ENCODE peak calls at places on chromosome 11, in four cellular contexts. T is fibroblast of lung, C is GM23338, J is PC-9. N is an unnamed sample.
A peak's percentile ranks its signal among the peaks of the same experiment; 100 is the strongest.

GRCh38 chr11:131884461-131885073 is 514.2 kb downstream of the NTM start:
- DNase-seq in T (no peak), C (no peak), J (no peak), N (no peak)

GRCh38 chr11:28836285-28837081 is 728.3 kb downstream of the METTL15 start:
- DNase-seq in T (peak; percentile 69), C (no peak), J (peak; percentile 61), N (no peak)

GRCh38 chr11:128908391-128909246 is 17.5 kb downstream of the KCNJ5 start:
- DNase-seq in T (peak; percentile 85), C (no peak), J (peak; percentile 71), N (no peak)

GRCh38 chr11:121431820-121432526 is 20.1 kb upstream of the SORL1 start:
- DNase-seq in T (no peak), C (no peak), J (no peak), N (peak; percentile 26)

GRCh38 chr11:47143322-47143721 is 33.4 kb downstream of the ARFGAP2 start:
- DNase-seq in T (peak; percentile 88), C (no peak), J (peak; percentile 61), N (no peak)

GRCh38 chr11:129436573-129436972 is 60.9 kb downstream of the BARX2 start:
- DNase-seq in T (no peak), C (no peak), J (no peak), N (peak; percentile 33)

GRCh38 chr11:47213985-47214564 is 699 bp upstream of the DDB2 start:
- DNase-seq in T (peak; percentile 86), C (peak; percentile 96), J (peak; percentile 91), N (peak; percentile 37)

GRCh38 chr11:120392299-120392698 is 56.1 kb downstream of the ARHGEF12 start:
- DNase-seq in T (peak; percentile 34), C (no peak), J (no peak), N (no peak)

GRCh38 chr11:76566811-76567210 is 103.7 kb downstream of the LRRC32 start:
- DNase-seq in T (no peak), C (no peak), J (no peak), N (no peak)

GRCh38 chr11:48341466-48341865 is 16.7 kb downstream of the OR4C3 start:
- DNase-seq in T (no peak), C (no peak), J (no peak), N (no peak)

DNA sequence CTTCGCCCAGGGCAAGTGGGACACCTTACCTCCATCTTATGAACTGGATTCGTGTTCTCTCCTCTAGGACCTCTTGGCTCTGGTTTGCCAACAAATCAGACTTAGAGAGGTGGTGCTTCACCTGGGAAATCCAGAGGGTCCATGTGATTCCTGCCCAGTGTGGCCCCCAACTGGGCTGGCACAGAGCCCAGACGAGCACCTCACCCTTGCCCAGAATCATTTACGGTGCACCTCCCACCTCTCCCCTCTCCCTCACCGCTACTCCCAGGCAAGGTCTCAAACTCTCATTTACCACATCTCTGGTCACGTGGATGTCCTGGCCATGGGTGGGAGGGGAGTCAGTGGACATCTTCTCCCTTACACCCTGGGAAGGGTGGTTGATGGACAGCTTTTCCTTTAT is 1.1 kb downstream of the SPATA19 start:
- DNase-seq in T (no peak), C (no peak), J (no peak), N (no peak)
- H4K20me1 ChIP-seq in T (no peaks in the 10 kb centered on the region), C (no peaks in the 10 kb centered on the region), J (no peaks in the 10 kb centered on the region), N (no peaks in the 10 kb centered on the region)

DNA sequence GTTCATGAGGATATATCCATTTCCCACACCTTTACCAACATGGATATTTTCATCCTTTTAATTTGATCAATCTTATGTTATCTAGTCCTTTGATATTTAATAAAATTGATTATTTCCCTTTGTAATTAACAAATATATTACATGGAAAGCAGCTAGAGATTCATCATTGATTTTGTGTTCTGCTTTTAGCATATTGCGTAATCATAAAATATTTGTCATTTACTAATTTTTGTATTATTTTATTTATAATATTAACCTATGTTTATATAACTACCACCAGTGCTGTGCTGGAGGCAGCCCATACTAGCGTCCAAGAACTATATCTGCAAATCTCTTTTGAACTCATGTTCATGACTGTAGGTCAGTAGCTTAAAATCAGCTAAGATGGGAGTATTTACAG is 4.7 kb downstream of the OR8U1 start:
- DNase-seq in T (no peak), C (no peak), J (no peak), N (no peak)
- H3K36me3 ChIP-seq in T (no peaks in the 10 kb centered on the region), C (no peaks in the 10 kb centered on the region), J (no peaks in the 10 kb centered on the region), N (no peaks in the 10 kb centered on the region)

GRCh38 chr11:791658-792534 is 2.0 kb upstream of the CEND1 start:
- DNase-seq in T (no peak), C (no peak), J (no peak), N (no peak)
- H4K20me1 ChIP-seq in T (no peaks in the 10 kb centered on the region), C (peaks cover 3% of the 10 kb centered on the region), J (no peaks in the 10 kb centered on the region), N (no peaks in the 10 kb centered on the region)

DNA sequence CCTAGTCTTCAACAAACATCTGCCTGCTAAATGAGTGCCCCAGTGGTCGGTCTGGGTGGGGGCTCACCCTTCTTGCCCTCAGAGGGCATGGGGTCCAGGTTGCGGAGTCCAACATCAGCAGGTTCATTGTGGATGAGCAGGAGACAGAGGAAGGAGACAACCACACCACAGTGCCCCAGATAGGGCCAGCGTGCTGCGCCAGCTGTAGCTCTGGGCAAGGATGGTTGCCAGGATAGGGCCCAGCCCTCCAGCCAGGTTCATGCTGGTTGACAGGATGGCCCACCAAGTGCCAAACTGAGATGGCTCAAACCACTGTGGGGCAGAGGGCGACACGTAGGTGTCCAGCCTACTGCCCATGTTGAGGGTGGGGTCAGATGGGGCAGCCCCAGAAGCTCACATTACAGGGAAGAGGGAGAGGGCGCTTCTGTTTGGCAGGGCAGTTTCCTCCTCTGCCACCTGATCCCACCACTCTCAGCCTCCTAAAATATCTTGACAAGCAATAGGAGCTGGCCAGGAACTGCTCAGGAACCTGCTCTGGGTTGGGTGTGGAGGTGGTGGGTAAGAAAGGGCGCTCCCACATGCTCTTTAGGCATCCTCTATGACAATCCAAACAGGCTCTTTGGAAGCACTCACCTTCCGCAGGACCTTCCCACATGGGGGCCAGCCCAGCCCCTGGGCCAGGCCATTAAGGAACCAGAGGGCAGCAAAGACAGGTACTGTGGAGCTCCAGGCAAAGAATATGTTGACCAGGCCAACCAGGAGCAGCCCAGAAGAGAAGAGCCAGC is 2.9 kb downstream of the SLC37A4 start:
- DNase-seq in T (no peak), C (no peak), J (no peak), N (no peak)
- H3K36me3 ChIP-seq in T (peaks cover 14% of the 10 kb centered on the region), C (peaks cover 15% of the 10 kb centered on the region), J (peaks cover 20% of the 10 kb centered on the region), N (peaks cover 34% of the 10 kb centered on the region)

DNA sequence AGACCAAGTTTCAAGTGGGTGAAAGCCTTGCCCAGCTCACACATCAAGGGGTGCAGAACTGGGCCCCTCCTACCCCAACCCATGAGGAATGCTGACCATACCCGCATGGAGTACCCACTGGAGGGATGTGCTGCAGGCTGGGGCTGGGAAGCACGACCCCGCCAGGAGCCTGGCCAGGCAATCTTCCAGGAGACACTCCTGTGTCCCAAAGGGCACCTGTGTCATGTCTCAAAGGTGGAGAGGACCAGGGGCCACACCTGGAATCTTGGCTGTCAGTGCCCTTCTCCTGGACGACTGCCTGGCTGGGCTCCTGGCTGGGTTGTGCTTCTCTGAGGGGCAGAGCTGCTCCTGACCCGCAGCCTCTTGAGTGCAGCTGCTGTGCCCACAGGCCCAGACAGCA is 6.7 kb downstream of the ARAP1 start:
- DNase-seq in T (no peak), C (no peak), J (no peak), N (no peak)
- H4K20me1 ChIP-seq in T (no peaks in the 10 kb centered on the region), C (peaks cover 28% of the 10 kb centered on the region), J (peaks cover 3% of the 10 kb centered on the region), N (no peaks in the 10 kb centered on the region)

GRCh38 chr11:57316017-57316416 is 8.7 kb downstream of the TNKS1BP1 start:
- DNase-seq in T (no peak), C (no peak), J (no peak), N (no peak)
- H3K36me3 ChIP-seq in T (peaks cover 25% of the 10 kb centered on the region), C (peaks cover 31% of the 10 kb centered on the region), J (peaks cover 39% of the 10 kb centered on the region), N (peaks cover 12% of the 10 kb centered on the region)

N was measured in OCI-LY7.